ENCODE peak calls at places on chromosome 3, in seven cellular contexts. One of them, this sample, is unnamed.

GRCh38 chr3:169790687-169791429 is 17.7 kb downstream of the MYNN start:
- DNase-seq in neuronal stem cell: no peak
- DNase-seq in HCT116: no peak
- DNase-seq in MM.1S: no peak
- DNase-seq in mesendoderm: no peak
- DNase-seq in astrocyte: peak; percentile 35
- DNase-seq in mesenchymal stem cell: no peak
- DNase-seq in this sample: no peak

GRCh38 chr3:124584552-124585391 is 145.5 kb upstream of the UMPS start:
- DNase-seq in neuronal stem cell: peak; percentile 71
- DNase-seq in HCT116: peak; percentile 38
- DNase-seq in MM.1S: peak; percentile 44
- DNase-seq in astrocyte: peak; percentile 51
- DNase-seq in mesendoderm: peak; percentile 78
- DNase-seq in mesenchymal stem cell: peak; percentile 56
- DNase-seq in this sample: peak; percentile 69

GRCh38 chr3:17411157-17411877 is 331.1 kb downstream of the TBC1D5 start:
- DNase-seq in astrocyte: no peak
- DNase-seq in neuronal stem cell: no peak
- DNase-seq in HCT116: no peak
- DNase-seq in mesendoderm: no peak
- DNase-seq in mesenchymal stem cell: no peak
- DNase-seq in MM.1S: no peak
- DNase-seq in this sample: no peak

GRCh38 chr3:11560746-11561145 is 83.0 kb downstream of the VGLL4 start:
- DNase-seq in astrocyte: peak; percentile 50
- DNase-seq in mesendoderm: no peak
- DNase-seq in mesenchymal stem cell: peak; percentile 87
- DNase-seq in MM.1S: no peak
- DNase-seq in HCT116: no peak
- DNase-seq in neuronal stem cell: no peak
- DNase-seq in this sample: no peak

GRCh38 chr3:13574798-13575451 is 26.0 kb downstream of the FBLN2 start:
- DNase-seq in HCT116: no peak
- DNase-seq in mesenchymal stem cell: peak; percentile 65
- DNase-seq in MM.1S: no peak
- DNase-seq in neuronal stem cell: no peak
- DNase-seq in astrocyte: peak; percentile 63
- DNase-seq in mesendoderm: peak; percentile 78
- DNase-seq in this sample: no peak

GRCh38 chr3:127779747-127780146 is 42.6 kb downstream of the MGLL start:
- DNase-seq in astrocyte: peak; percentile 62
- DNase-seq in neuronal stem cell: no peak
- DNase-seq in HCT116: no peak
- DNase-seq in mesenchymal stem cell: peak; percentile 50
- DNase-seq in mesendoderm: no peak
- DNase-seq in MM.1S: no peak
- DNase-seq in this sample: no peak

GRCh38 chr3:108487439-108487838 is 23.0 kb downstream of the MYH15 start:
- DNase-seq in MM.1S: no peak
- DNase-seq in HCT116: no peak
- DNase-seq in astrocyte: no peak
- DNase-seq in mesenchymal stem cell: no peak
- DNase-seq in neuronal stem cell: no peak
- DNase-seq in mesendoderm: no peak
- DNase-seq in this sample: no peak

GRCh38 chr3:155106059-155106458 is 25.9 kb downstream of the MME start:
- DNase-seq in HCT116: no peak
- DNase-seq in astrocyte: no peak
- DNase-seq in mesendoderm: no peak
- DNase-seq in MM.1S: no peak
- DNase-seq in neuronal stem cell: no peak
- DNase-seq in mesenchymal stem cell: peak; percentile 34
- DNase-seq in this sample: no peak

GRCh38 chr3:16801223-16801622 is 83.5 kb upstream of the PLCL2 start:
- DNase-seq in HCT116: no peak
- DNase-seq in neuronal stem cell: no peak
- DNase-seq in MM.1S: peak; percentile 20
- DNase-seq in mesendoderm: no peak
- DNase-seq in astrocyte: no peak
- DNase-seq in mesenchymal stem cell: no peak
- DNase-seq in this sample: peak; percentile 21

GRCh38 chr3:158768881-158769518 is 32.9 kb upstream of the MFSD1 start:
- DNase-seq in MM.1S: no peak
- DNase-seq in mesenchymal stem cell: peak; percentile 90
- DNase-seq in HCT116: no peak
- DNase-seq in astrocyte: peak; percentile 98
- DNase-seq in mesendoderm: no peak
- DNase-seq in neuronal stem cell: no peak
- DNase-seq in this sample: peak; percentile 96

GRCh38 chr3:126459111-126459762 is 16.5 kb downstream of the ZXDC start:
- DNase-seq in neuronal stem cell: no peak
- DNase-seq in astrocyte: no peak
- DNase-seq in MM.1S: no peak
- DNase-seq in mesendoderm: no peak
- DNase-seq in HCT116: no peak
- DNase-seq in mesenchymal stem cell: no peak
- DNase-seq in this sample: no peak

GRCh38 chr3:126456766-126457388 is 18.8 kb downstream of the ZXDC start:
- DNase-seq in neuronal stem cell: no peak
- DNase-seq in astrocyte: no peak
- DNase-seq in MM.1S: no peak
- DNase-seq in mesenchymal stem cell: no peak
- DNase-seq in mesendoderm: no peak
- DNase-seq in HCT116: no peak
- DNase-seq in this sample: no peak

GRCh38 chr3:126461450-126462070 is 14.1 kb downstream of the ZXDC start:
- DNase-seq in HCT116: no peak
- DNase-seq in mesenchymal stem cell: no peak
- DNase-seq in astrocyte: no peak
- DNase-seq in neuronal stem cell: no peak
- DNase-seq in MM.1S: no peak
- DNase-seq in mesendoderm: no peak
- DNase-seq in this sample: no peak

GRCh38 chr3:126460386-126460785 is 15.3 kb downstream of the ZXDC start:
- DNase-seq in astrocyte: no peak
- DNase-seq in neuronal stem cell: no peak
- DNase-seq in mesenchymal stem cell: no peak
- DNase-seq in mesendoderm: no peak
- DNase-seq in HCT116: no peak
- DNase-seq in MM.1S: no peak
- DNase-seq in this sample: no peak

DNA sequence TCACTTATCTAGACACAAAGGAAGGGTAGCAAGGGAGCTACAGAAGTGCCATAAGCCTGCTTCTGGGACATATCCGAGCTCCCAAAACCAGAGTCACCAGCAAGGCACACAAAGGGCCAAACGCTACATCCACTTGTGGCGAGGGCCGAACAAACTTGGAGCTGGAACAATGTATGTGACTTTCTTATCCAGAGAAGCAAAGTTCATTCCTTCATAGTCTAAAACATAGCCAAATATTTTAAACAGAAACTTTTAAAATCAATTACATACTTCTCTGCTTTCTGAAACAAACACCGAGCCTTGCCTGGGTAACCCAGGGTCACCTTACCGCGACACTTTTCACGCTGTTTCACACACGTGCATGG is 15.9 kb downstream of the ZXDC start:
- DNase-seq in MM.1S: no peak
- DNase-seq in mesenchymal stem cell: no peak
- DNase-seq in mesendoderm: no peak
- DNase-seq in HCT116: no peak
- DNase-seq in neuronal stem cell: no peak
- DNase-seq in astrocyte: no peak
- DNase-seq in this sample: no peak
- H3K9ac ChIP-seq in MM.1S: no peak overlapping the region
- H3K9ac ChIP-seq in mesenchymal stem cell: no peak overlapping the region
- H3K9ac ChIP-seq in mesendoderm: no peak overlapping the region
- H3K9ac ChIP-seq in HCT116: no peak overlapping the region
- H3K9ac ChIP-seq in neuronal stem cell: no peak overlapping the region
- H3K9ac ChIP-seq in astrocyte: no peak overlapping the region
- H3K9ac ChIP-seq in this sample: no peak overlapping the region

DNA sequence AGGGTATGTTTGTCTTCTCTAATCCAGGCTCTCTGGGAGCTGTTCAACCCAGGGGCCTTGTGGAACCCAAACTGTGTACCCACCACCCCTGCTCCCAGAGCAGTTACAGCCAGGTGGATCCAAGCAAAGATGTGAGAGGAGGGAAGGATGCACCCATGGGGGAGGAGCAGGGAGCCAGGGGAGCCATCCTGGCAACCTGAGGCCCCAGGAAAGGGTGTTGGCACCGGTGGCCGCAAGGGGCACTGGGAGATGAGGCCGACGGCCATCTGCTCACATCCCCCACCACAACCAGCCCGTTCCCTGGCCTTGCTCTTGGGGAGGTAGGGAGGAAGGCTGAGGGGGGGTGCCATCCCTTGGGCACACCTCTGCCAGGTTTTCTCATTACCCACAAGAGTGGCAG is 43.2 kb downstream of the CMTM6 start:
- DNase-seq in mesenchymal stem cell: no peak
- DNase-seq in HCT116: no peak
- DNase-seq in neuronal stem cell: no peak
- DNase-seq in MM.1S: no peak
- DNase-seq in mesendoderm: no peak
- DNase-seq in astrocyte: no peak
- DNase-seq in this sample: no peak
- H3K9ac ChIP-seq in mesenchymal stem cell: no peak overlapping the region
- H3K9ac ChIP-seq in HCT116: no peak overlapping the region
- H3K9ac ChIP-seq in neuronal stem cell: no peak overlapping the region
- H3K9ac ChIP-seq in MM.1S: no peak overlapping the region
- H3K9ac ChIP-seq in mesendoderm: no peak overlapping the region
- H3K9ac ChIP-seq in astrocyte: no peak overlapping the region
- H3K9ac ChIP-seq in this sample: no peak overlapping the region

GRCh38 chr3:188899887-188900286 is 271.9 kb upstream of the TPRG1 start:
- DNase-seq in MM.1S: no peak
- DNase-seq in astrocyte: no peak
- DNase-seq in neuronal stem cell: no peak
- DNase-seq in mesenchymal stem cell: peak; percentile 37
- DNase-seq in HCT116: no peak
- DNase-seq in mesendoderm: no peak
- DNase-seq in this sample: no peak
- H3K9ac ChIP-seq in MM.1S: no peak overlapping the region
- H3K9ac ChIP-seq in astrocyte: peak overlapping the region; percentile 38
- H3K9ac ChIP-seq in neuronal stem cell: no peak overlapping the region
- H3K9ac ChIP-seq in mesenchymal stem cell: peak overlapping the region; percentile 51
- H3K9ac ChIP-seq in HCT116: no peak overlapping the region
- H3K9ac ChIP-seq in mesendoderm: no peak overlapping the region
- H3K9ac ChIP-seq in this sample: peak overlapping the region; percentile 20

GRCh38 chr3:186940965-186941364 is 10.6 kb downstream of the ST6GAL1 start:
- DNase-seq in astrocyte: no peak
- DNase-seq in MM.1S: no peak
- DNase-seq in neuronal stem cell: no peak
- DNase-seq in mesenchymal stem cell: peak; percentile 32
- DNase-seq in mesendoderm: peak; percentile 23
- DNase-seq in HCT116: no peak
- DNase-seq in this sample: no peak
- H3K9ac ChIP-seq in astrocyte: no peak overlapping the region
- H3K9ac ChIP-seq in MM.1S: no peak overlapping the region
- H3K9ac ChIP-seq in neuronal stem cell: no peak overlapping the region
- H3K9ac ChIP-seq in mesenchymal stem cell: no peak overlapping the region
- H3K9ac ChIP-seq in mesendoderm: peak overlapping the region; percentile 20
- H3K9ac ChIP-seq in HCT116: no peak overlapping the region
- H3K9ac ChIP-seq in this sample: no peak overlapping the region

GRCh38 chr3:120908030-120908802 is at the start of gene STXBP5L:
- DNase-seq in neuronal stem cell: peak; percentile 96
- DNase-seq in astrocyte: peak; percentile 51
- DNase-seq in mesenchymal stem cell: peak; percentile 63
- DNase-seq in HCT116: peak; percentile 27
- DNase-seq in mesendoderm: peak; percentile 99
- DNase-seq in MM.1S: peak; percentile 95
- DNase-seq in this sample: peak; percentile 71

GRCh38 chr3:120907659-120908029 is 361 bp upstream of the STXBP5L start:
- DNase-seq in mesenchymal stem cell: no peak
- DNase-seq in MM.1S: no peak
- DNase-seq in mesendoderm: no peak
- DNase-seq in HCT116: no peak
- DNase-seq in neuronal stem cell: no peak
- DNase-seq in astrocyte: no peak
- DNase-seq in this sample: no peak

GRCh38 chr3:120909602-120909878 is 1.5 kb downstream of the STXBP5L start:
- DNase-seq in neuronal stem cell: no peak
- DNase-seq in astrocyte: no peak
- DNase-seq in mesendoderm: peak; percentile 38
- DNase-seq in MM.1S: no peak
- DNase-seq in mesenchymal stem cell: no peak
- DNase-seq in HCT116: no peak
- DNase-seq in this sample: no peak

DNA sequence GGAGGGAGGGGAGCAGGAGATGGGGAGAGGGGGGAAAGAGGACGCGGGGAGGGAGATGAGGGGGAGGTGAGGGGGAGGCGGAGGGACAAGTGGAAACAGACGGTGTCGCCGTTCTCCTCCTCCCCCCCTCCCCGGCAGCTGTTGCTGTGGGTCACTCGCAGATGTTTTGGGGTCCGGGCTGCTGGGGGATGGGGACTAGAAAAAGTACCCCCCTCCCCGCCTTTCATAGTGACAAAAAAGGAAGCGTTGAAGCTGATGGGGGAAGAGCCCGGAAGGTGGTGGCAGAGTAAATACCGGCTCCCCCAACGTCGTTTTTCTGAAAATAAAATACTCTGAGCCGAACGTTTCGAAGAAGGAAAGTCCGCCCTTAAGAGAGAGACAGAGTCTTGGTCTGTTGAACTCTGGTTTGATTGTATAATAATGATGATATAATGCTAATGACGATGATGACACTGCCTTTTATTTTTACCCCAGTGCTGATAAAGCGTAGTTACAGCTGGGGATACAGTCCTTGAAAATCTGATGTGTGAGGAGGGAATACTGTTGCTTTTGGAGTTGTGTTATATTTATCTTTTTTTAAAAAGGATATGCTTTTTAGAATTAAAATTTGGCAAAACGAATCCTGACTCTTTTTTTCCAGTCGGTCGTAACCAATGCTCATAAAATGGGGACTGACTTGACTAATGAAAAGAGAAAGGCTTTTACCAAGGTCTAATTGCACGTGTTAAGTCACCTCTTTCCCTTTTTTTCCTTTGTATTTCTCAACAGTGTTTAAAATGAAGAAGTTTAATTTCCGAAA is 997 bp downstream of the STXBP5L start:
- DNase-seq in neuronal stem cell: peak; percentile 11
- DNase-seq in mesendoderm: no peak
- DNase-seq in HCT116: no peak
- DNase-seq in astrocyte: no peak
- DNase-seq in MM.1S: peak; percentile 13
- DNase-seq in mesenchymal stem cell: peak; percentile 3
- DNase-seq in this sample: no peak
- H3K9ac ChIP-seq in neuronal stem cell: peak overlapping the region; percentile 60
- H3K9ac ChIP-seq in mesendoderm: peak overlapping the region; percentile 66
- H3K9ac ChIP-seq in HCT116: no peak overlapping the region
- H3K9ac ChIP-seq in astrocyte: no peak overlapping the region
- H3K9ac ChIP-seq in MM.1S: peak overlapping the region; percentile 52
- H3K9ac ChIP-seq in mesenchymal stem cell: no peak overlapping the region
- H3K9ac ChIP-seq in this sample: no peak overlapping the region

This sample was measured in adipocyte.